ENCODE peak calls at places on chromosome 7, in six cellular contexts. T, K, U, L, D and Y are unnamed samples.

GRCh38 chr7:11570922-11571550 is 261.0 kb downstream of the THSD7A start:
- DNase-seq in L (no peak), K (no peak), U (no peak), D (no peak), T (no peak), Y (no peak)

GRCh38 chr7:31126976-31127375 is 74.9 kb downstream of the ADCYAP1R1 start:
- DNase-seq in U (no peak), K (no peak), T (no peak), D (no peak), L (no peak), Y (no peak)

GRCh38 chr7:29447828-29448227 is 115.8 kb upstream of the PRR15 start:
- DNase-seq in T (no peak), K (no peak), L (no peak), U (no peak), D (no peak), Y (no peak)

GRCh38 chr7:4797858-4798705 is 22.7 kb downstream of the AP5Z1 start:
- DNase-seq in U (peak), L (peak), D (no peak), T (peak), K (peak), Y (peak)

GRCh38 chr7:129828989-129829676 is 123.6 kb downstream of the UBE2H start:
- DNase-seq in K (no peak), L (no peak), T (no peak), U (no peak), D (no peak), Y (no peak)

GRCh38 chr7:128831178-128831993 is 1.2 kb downstream of the FLNC start:
- DNase-seq in L (no peak), D (no peak), K (peak), U (peak), T (no peak), Y (peak)

GRCh38 chr7:101494602-101495329 is 132.1 kb downstream of the COL26A1 start:
- DNase-seq in L (no peak), K (no peak), D (no peak), T (no peak), U (no peak), Y (no peak)

GRCh38 chr7:157307534-157307838 is 29.3 kb upstream of the DNAJB6 start:
- DNase-seq in U (no peak), K (peak), T (no peak), D (no peak), L (no peak), Y (no peak)

GRCh38 chr7:46900312-46901263 is 681.3 kb downstream of the TNS3 start:
- DNase-seq in K (no peak), L (no peak), U (no peak), T (no peak), D (no peak), Y (no peak)

GRCh38 chr7:101598422-101598957 is 30.6 kb downstream of the MYL10 start:
- DNase-seq in K (no peak), L (peak), U (no peak), T (no peak), D (no peak), Y (no peak)

GRCh38 chr7:80218723-80219122 is 84.1 kb downstream of the GNAI1 start:
- DNase-seq in T (no peak), D (no peak), L (peak), K (no peak), U (no peak), Y (no peak)

GRCh38 chr7:46490406-46490805 is 569.3 kb upstream of the IGFBP3 start:
- DNase-seq in K (no peak), D (no peak), L (no peak), U (no peak), T (no peak), Y (no peak)

GRCh38 chr7:129550673-129551360 is 48.5 kb downstream of the SMKR1 start:
- DNase-seq in L (no peak), U (no peak), K (no peak), T (no peak), D (no peak), Y (no peak)

GRCh38 chr7:149104749-149105148 is 14.2 kb upstream of the ZNF786 start:
- DNase-seq in K (no peak), U (no peak), L (no peak), T (no peak), D (no peak), Y (no peak)

GRCh38 chr7:94957041-94957440 is 49.6 kb downstream of the PPP1R9A start:
- DNase-seq in L (no peak), K (no peak), D (no peak), T (no peak), U (no peak), Y (no peak)

GRCh38 chr7:36273836-36274235 is 115.8 kb upstream of the ANLN start:
- DNase-seq in D (no peak), L (no peak), T (no peak), U (peak), K (no peak), Y (no peak)

GRCh38 chr7:79540592-79540991 is 87.1 kb upstream of the MAGI2 start:
- DNase-seq in K (no peak), T (no peak), L (no peak), D (no peak), U (no peak), Y (no peak)

GRCh38 chr7:2728309-2729042 is 40.5 kb downstream of the AMZ1 start:
- DNase-seq in U (no peak), L (no peak), T (no peak), K (no peak), D (no peak), Y (no peak)

GRCh38 chr7:98165827-98166667 is 45.2 kb upstream of the BHLHA15 start:
- DNase-seq in U (peak), K (peak), T (peak), D (no peak), L (peak), Y (peak)

GRCh38 chr7:21504021-21504420 is 38.8 kb upstream of the DNAH11 start:
- DNase-seq in K (no peak), T (no peak), U (no peak), L (no peak), D (no peak), Y (no peak)

GRCh38 chr7:151917791-151918311 is 38.4 kb upstream of the GALNTL5 start:
- DNase-seq in K (no peak), U (no peak), T (no peak), L (no peak), D (no peak), Y (no peak)
- TF ChIP-seq POLR2A in K (no peak), U (no peak), T (no peak), L (no peak), D (no peak), Y (no peak)

GRCh38 chr7:131105803-131106680 is 221.6 kb upstream of the MKLN1 start:
- DNase-seq in K (peak), L (peak), U (peak), D (no peak), T (peak), Y (peak)
- TF ChIP-seq POLR2AphosphoS5 in K (peak), L (no peak), U (no peak), D (peak), T (peak), Y (no peak)

GRCh38 chr7:50397971-50398324 is 52.2 kb downstream of the FIGNL1 start:
- DNase-seq in U (no peak), D (no peak), L (no peak), T (no peak), K (no peak), Y (no peak)
- TF ChIP-seq TAF1 in U (no peak), D (no peak), L (no peak), T (no peak), K (no peak), Y (no peak)

DNA sequence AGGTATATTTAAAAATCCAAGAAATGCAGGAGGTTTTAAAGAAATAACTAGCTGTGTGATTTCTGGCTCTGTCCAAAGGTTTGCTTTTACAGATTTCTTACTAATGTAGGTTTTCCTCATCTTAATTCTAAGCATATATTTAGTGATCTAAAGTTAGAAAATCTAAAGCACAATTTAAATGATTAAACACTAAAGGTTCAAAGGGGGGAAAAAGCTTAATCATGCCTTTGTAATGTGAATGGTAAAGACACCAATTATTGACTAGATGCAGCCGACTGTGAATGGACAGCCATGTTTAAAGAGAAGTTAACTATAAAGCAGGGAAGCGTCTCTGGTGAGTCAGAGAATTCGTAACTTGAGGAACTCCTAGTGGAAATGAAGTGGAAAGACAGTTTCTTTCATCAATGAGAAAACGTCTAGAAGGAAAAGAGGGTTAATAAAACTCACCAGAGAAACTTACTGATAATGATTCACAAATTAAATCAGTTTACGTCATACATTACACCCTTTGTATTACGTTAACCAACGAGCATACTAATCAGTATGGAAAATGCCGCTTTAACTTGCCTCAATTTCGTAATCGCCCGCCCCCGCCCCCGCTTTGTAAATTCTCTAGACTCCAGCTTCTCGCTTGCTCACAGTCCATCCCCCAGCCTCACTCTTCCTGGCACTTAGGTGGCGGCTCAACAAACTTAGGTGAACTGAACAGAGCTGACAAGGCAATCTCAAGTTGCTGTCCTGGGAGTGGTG is 1.1 kb upstream of the HBP1 start:
- DNase-seq in T (no peak), U (no peak), K (peak), L (peak), D (no peak), Y (no peak)
- TF ChIP-seq POLR2A in T (no peak), U (peak), K (peak), L (peak), D (no peak), Y (no peak)

DNA sequence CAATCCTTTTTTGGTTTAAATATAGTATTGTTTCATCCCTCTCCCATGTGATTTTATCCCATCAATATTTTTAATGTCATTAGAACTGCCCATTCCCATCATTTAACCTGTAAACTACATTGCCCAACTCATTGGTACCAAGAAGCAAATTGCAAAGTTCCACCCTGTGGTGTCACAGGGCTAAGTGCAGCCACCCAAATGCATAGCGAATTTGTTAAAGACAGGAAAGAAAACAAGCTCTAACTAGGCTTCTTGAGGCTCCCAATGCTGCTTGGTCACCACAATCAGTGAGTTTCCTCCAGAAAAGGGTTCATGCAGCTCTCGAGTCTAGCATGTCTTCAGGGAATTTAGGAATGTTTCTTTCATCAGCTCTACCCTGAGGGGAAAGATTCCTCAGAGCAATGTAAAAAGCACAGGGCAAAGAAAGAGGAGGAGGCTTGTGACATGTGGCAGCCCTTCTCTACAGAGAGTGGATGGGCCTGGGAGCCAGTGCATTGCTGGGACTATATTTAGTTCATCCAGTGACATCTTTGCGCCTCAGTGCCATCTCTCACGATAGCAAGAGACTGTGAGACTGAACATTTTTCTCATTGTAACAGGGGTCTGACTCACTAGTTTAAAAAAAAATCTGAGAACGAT is 58.1 kb downstream of the CAV1 start:
- DNase-seq in D (no peak), K (no peak), L (no peak), T (no peak), U (no peak), Y (no peak)
- TF ChIP-seq POLR2AphosphoS5 in D (no peak), K (no peak), L (no peak), T (no peak), U (no peak), Y (no peak)

GRCh38 chr7:25496394-25497103 is 268.3 kb upstream of the NPVF start:
- DNase-seq in U (no peak), D (peak), T (no peak), L (no peak), K (peak), Y (no peak)
- TF ChIP-seq TAF1 in U (no peak), D (no peak), T (no peak), L (no peak), K (no peak), Y (no peak)

GRCh38 chr7:16753102-16753931 is at the start of gene TSPAN13:
- DNase-seq in D (no peak), L (peak), K (peak), U (peak), T (peak), Y (no peak)
- TF ChIP-seq POLR2A in D (no peak), L (peak), K (peak), U (peak), T (no peak), Y (no peak)

GRCh38 chr7:50957855-50958254 is 175.2 kb upstream of the GRB10 start:
- DNase-seq in D (no peak), L (no peak), U (no peak), K (no peak), T (no peak), Y (no peak)

GRCh38 chr7:50959991-50960390 is 177.3 kb upstream of the GRB10 start:
- DNase-seq in K (no peak), U (no peak), T (no peak), D (no peak), L (no peak), Y (no peak)

GRCh38 chr7:50956522-50957155 is 173.9 kb upstream of the GRB10 start:
- DNase-seq in K (no peak), D (no peak), U (no peak), L (no peak), T (no peak), Y (no peak)

GRCh38 chr7:50959560-50959959 is 176.9 kb upstream of the GRB10 start:
- DNase-seq in D (no peak), K (no peak), L (no peak), U (no peak), T (no peak), Y (no peak)

DNA sequence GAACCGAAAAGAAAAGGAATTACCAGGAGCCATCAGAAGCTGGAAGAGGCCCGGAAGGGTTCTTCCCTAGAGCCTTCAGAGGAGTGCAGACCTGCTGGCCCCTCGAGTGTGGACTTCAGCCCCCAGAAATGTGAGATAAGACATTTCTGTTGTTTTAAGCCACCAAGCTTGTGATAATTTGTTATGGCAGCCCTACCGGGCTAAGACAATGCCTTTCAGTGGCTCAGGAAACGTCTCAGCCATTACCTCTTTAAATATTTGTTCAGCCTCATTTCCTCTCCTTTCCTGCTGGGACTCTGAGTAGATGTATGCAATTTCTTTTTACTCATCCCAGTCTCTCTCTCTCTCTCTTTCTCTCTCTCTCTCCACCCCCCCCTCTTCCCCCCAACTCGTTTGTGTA is 174.7 kb upstream of the GRB10 start:
- DNase-seq in T (no peak), D (no peak), K (no peak), L (no peak), U (no peak), Y (no peak)
- TF ChIP-seq POLR2AphosphoS5 in T (no peak), D (no peak), K (no peak), L (no peak), U (no peak), Y (no peak)